ENCODE peak calls at places on chromosomes 4 and X, in six cellular contexts. H is heart left ventricle; F is neuronal stem cell; M is CD8-positive, alpha-beta T cell; G is cardiac muscle cell; A is CD4-positive, alpha-beta memory T cell. K is an unnamed sample.
A peak's percentile ranks its signal among the peaks of the same experiment; 100 is the strongest.

GRCh38 chrX:21956783-21957182 is 16.3 kb downstream of the SMS start:
- DNase-seq in H (no peak), F (no peak), M (no peak), G (no peak), A (no peak), K (no peak)

GRCh38 chr4:94365304-94365703 is 22.7 kb upstream of the HPGDS start:
- DNase-seq in H (no peak), F (no peak), M (no peak), G (no peak), A (no peak), K (no peak)

GRCh38 chr4:34814266-34814665 is 1430.0 kb downstream of the ARAP2 start:
- DNase-seq in H (no peak), F (no peak), M (no peak), G (no peak), A (no peak), K (no peak)

GRCh38 chrX:70960728-70961127 is 29.8 kb upstream of the SLC7A3 start:
- DNase-seq in H (no peak), F (no peak), M (no peak), G (peak; percentile 15), A (no peak), K (no peak)

GRCh38 chr4:141352775-141353544 is 132.3 kb downstream of the ZNF330 start:
- DNase-seq in H (no peak), F (no peak), M (no peak), G (peak; percentile 92), A (no peak), K (no peak)

GRCh38 chr4:71216316-71216959 is 122.4 kb upstream of the SLC4A4 start:
- DNase-seq in H (no peak), F (no peak), M (no peak), G (no peak), A (no peak), K (no peak)

GRCh38 chrX:48958635-48959094 is 1.3 kb upstream of the OTUD5 start:
- DNase-seq in H (no peak), F (no peak), M (no peak), G (peak; percentile 67), A (peak; percentile 54), K (peak; percentile 26)

GRCh38 chr4:82431026-82431745 is 796 bp downstream of the ENOPH1 start:
- DNase-seq in H (peak; percentile 12), F (no peak), M (peak; percentile 62), G (peak; percentile 32), A (peak; percentile 76), K (no peak)

GRCh38 chrX:141791856-141792255 is 46.3 kb upstream of the MAGEC3 start:
- DNase-seq in H (no peak), F (no peak), M (no peak), G (no peak), A (no peak), K (no peak)

GRCh38 chr4:8274772-8275241 is 5.3 kb downstream of the HTRA3 start:
- DNase-seq in H (peak; percentile 86), F (peak; percentile 67), M (no peak), G (peak; percentile 92), A (no peak), K (no peak)

GRCh38 chr4:85475631-85476233 is 782 bp downstream of the ARHGAP24 start:
- DNase-seq in H (peak; percentile 18), F (peak; percentile 48), M (no peak), G (peak; percentile 67), A (no peak), K (no peak)

GRCh38 chr4:137536789-137537561 is 4.7 kb upstream of the PCDH18 start:
- DNase-seq in H (no peak), F (no peak), M (no peak), G (no peak), A (no peak), K (no peak)

GRCh38 chr4:40515398-40516293 is 114.0 kb downstream of the RBM47 start:
- DNase-seq in H (no peak), F (no peak), M (no peak), G (peak; percentile 71), A (no peak), K (no peak)

GRCh38 chr4:16686195-16686594 is 212.2 kb downstream of the LDB2 start:
- DNase-seq in H (no peak), F (no peak), M (no peak), G (peak; percentile 87), A (no peak), K (no peak)

GRCh38 chr4:140931904-140932303 is 175.7 kb upstream of the TBC1D9 start:
- DNase-seq in H (no peak), F (no peak), M (no peak), G (no peak), A (no peak), K (no peak)

GRCh38 chrX:134172588-134173259 is 64.3 kb upstream of the CCDC160 start:
- DNase-seq in H (peak; percentile 5), F (no peak), M (peak; percentile 55), G (peak; percentile 8), A (peak; percentile 39), K (no peak)

GRCh38 chr4:37389967-37390580 is 145.5 kb downstream of the NWD2 start:
- DNase-seq in H (no peak), F (peak; percentile 31), M (no peak), G (peak; percentile 68), A (no peak), K (no peak)

GRCh38 chrX:105701310-105702052 is 120.9 kb upstream of the NRK start:
- DNase-seq in H (no peak), F (no peak), M (no peak), G (peak; percentile 26), A (no peak), K (no peak)

GRCh38 chrX:133365886-133366611 is 49.2 kb downstream of the GPC4 start:
- DNase-seq in H (no peak), F (no peak), M (no peak), G (no peak), A (no peak), K (no peak)

GRCh38 chr4:150145950-150146340 is 67.7 kb downstream of the DCLK2 start:
- DNase-seq in H (no peak), F (no peak), M (no peak), G (no peak), A (no peak), K (no peak)

DNA sequence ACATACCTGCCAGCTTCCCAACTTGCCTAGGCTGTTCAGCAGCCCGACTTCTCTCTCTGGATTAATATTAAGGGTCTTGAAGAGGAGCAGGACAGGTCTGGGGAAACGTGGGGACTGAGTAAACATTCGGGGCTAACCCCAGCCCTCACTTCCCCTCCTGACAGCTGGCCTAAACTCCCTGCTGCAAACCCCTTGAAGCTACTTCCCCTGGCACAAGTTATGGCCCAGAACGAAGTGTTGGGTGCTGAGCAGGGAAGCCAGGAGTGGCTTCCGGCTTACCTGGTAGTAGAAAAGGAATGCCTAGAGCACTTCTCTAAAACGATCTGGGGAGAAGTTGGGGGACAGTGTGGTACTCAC is 200.0 kb downstream of the BCOR start:
- DNase-seq in H (no peak), F (no peak), M (no peak), G (no peak), A (no peak), K (no peak)
- H3K4me1 ChIP-seq in H (peaks cover 6% of the 10 kb centered on the region), F (peaks cover 22% of the 10 kb centered on the region), M (no peaks in the 10 kb centered on the region), G (peaks cover 11% of the 10 kb centered on the region), A (no peaks in the 10 kb centered on the region), K (no peaks in the 10 kb centered on the region)

GRCh38 chrX:154435171-154435733 is 1.7 kb upstream of the GDI1 start:
- DNase-seq in H (no peak), F (no peak), M (no peak), G (no peak), A (no peak), K (no peak)

GRCh38 chrX:154436597-154437397 is at the start of gene GDI1:
- DNase-seq in H (peak; percentile 60), F (no peak), M (peak; percentile 75), G (peak; percentile 64), A (peak; percentile 71), K (peak; percentile 66)

GRCh38 chrX:154437971-154438893 is 1.3 kb downstream of the GDI1 start:
- DNase-seq in H (no peak), F (no peak), M (no peak), G (no peak), A (no peak), K (no peak)

GRCh38 chrX:154436290-154436596 is 711 bp upstream of the GDI1 start:
- DNase-seq in H (no peak), F (no peak), M (no peak), G (no peak), A (no peak), K (no peak)

DNA sequence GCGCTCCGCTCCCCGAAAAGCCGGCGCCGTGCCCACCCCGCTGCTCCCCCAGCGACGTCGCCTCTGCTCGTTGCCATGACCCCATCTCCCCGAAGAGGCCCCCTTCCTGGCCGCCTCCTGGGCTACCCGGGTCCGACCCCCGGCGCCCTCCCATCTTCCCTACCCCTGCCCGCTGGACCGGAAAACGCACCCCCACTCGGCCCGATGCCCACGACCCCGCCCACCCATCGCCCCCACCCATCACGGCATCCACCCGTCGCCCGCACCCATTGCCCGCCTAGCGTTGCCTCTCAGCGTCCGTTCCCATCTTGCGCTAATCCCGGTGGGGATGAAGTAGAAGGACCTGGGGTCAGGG is 421 bp downstream of the GDI1 start:
- DNase-seq in H (no peak), F (no peak), M (no peak), G (no peak), A (no peak), K (no peak)
- H3K27ac ChIP-seq in H (peak overlapping the region; percentile 93), F (no peak overlapping the region), M (no peak overlapping the region), G (no peak overlapping the region), A (peak overlapping the region; percentile 63), K (peak overlapping the region; percentile 74)

GRCh38 chr4:112645541-112646329 is 8.8 kb downstream of the LARP7 start:
- DNase-seq in H (no peak), F (no peak), M (no peak), G (no peak), A (no peak), K (no peak)
- H3K4me3 ChIP-seq in H (no peak overlapping the region), F (no peak overlapping the region), M (no peak overlapping the region), G (no peak overlapping the region), A (no peak overlapping the region), K (no peak overlapping the region)

GRCh38 chr4:76982638-76983579 is 33.4 kb downstream of the SEPTIN11 start:
- DNase-seq in H (no peak), F (no peak), M (no peak), G (peak; percentile 60), A (no peak), K (no peak)
- H3K4me1 ChIP-seq in H (peaks cover 10% of the 10 kb centered on the region), F (peaks cover 26% of the 10 kb centered on the region), M (peaks cover 47% of the 10 kb centered on the region), G (peaks cover 23% of the 10 kb centered on the region), A (peaks cover 77% of the 10 kb centered on the region), K (peaks cover 36% of the 10 kb centered on the region)

GRCh38 chrX:68842351-68842750 is 13.5 kb downstream of the EFNB1 start:
- DNase-seq in H (no peak), F (no peak), M (no peak), G (no peak), A (no peak), K (no peak)
- H3K27ac ChIP-seq in H (no peak overlapping the region), F (no peak overlapping the region), M (no peak overlapping the region), G (no peak overlapping the region), A (no peak overlapping the region), K (no peak overlapping the region)

GRCh38 chrX:131289527-131289926 is 421 bp upstream of the IGSF1 start:
- DNase-seq in H (no peak), F (no peak), M (no peak), G (no peak), A (no peak), K (no peak)
- H3K4me3 ChIP-seq in H (no peak overlapping the region), F (no peak overlapping the region), M (no peak overlapping the region), G (peak overlapping the region; percentile 25), A (no peak overlapping the region), K (no peak overlapping the region)